ENCODE peak calls at places on chromosomes 12 and 14, in nine cellular contexts. One of them, this sample, is unnamed.

GRCh38 chr12:2306686-2307249 is 254.0 kb downstream of the CACNA1C start:
- DNase-seq in endothelial cell of umbilical vein: no peak
- DNase-seq in tibial nerve: no peak
- DNase-seq in effector memory CD4-positive, alpha-beta T cell: no peak
- DNase-seq in substantia nigra: no peak
- DNase-seq in ascending aorta: no peak
- DNase-seq in left ventricle myocardium inferior: no peak
- DNase-seq in body of pancreas: no peak
- DNase-seq in HepG2: no peak
- DNase-seq in this sample: no peak

GRCh38 chr14:30607156-30607780 is 14.9 kb upstream of the SCFD1 start:
- DNase-seq in endothelial cell of umbilical vein: no peak
- DNase-seq in tibial nerve: no peak
- DNase-seq in effector memory CD4-positive, alpha-beta T cell: no peak
- DNase-seq in substantia nigra: no peak
- DNase-seq in ascending aorta: no peak
- DNase-seq in left ventricle myocardium inferior: no peak
- DNase-seq in body of pancreas: no peak
- DNase-seq in HepG2: no peak
- DNase-seq in this sample: no peak

GRCh38 chr12:66929121-66929520 is 250.2 kb upstream of the GRIP1 start:
- DNase-seq in endothelial cell of umbilical vein: no peak
- DNase-seq in tibial nerve: no peak
- DNase-seq in effector memory CD4-positive, alpha-beta T cell: no peak
- DNase-seq in substantia nigra: no peak
- DNase-seq in ascending aorta: no peak
- DNase-seq in left ventricle myocardium inferior: no peak
- DNase-seq in body of pancreas: no peak
- DNase-seq in HepG2: no peak
- DNase-seq in this sample: no peak

GRCh38 chr12:2084553-2085296 is 31.9 kb downstream of the CACNA1C start:
- DNase-seq in endothelial cell of umbilical vein: no peak
- DNase-seq in tibial nerve: peak
- DNase-seq in effector memory CD4-positive, alpha-beta T cell: no peak
- DNase-seq in substantia nigra: no peak
- DNase-seq in ascending aorta: peak
- DNase-seq in left ventricle myocardium inferior: peak
- DNase-seq in body of pancreas: no peak
- DNase-seq in HepG2: no peak
- DNase-seq in this sample: no peak

GRCh38 chr12:3381059-3382047 is 109.7 kb upstream of the PRMT8 start:
- DNase-seq in endothelial cell of umbilical vein: no peak
- DNase-seq in tibial nerve: peak
- DNase-seq in effector memory CD4-positive, alpha-beta T cell: no peak
- DNase-seq in substantia nigra: no peak
- DNase-seq in ascending aorta: no peak
- DNase-seq in left ventricle myocardium inferior: no peak
- DNase-seq in body of pancreas: peak
- DNase-seq in HepG2: no peak
- DNase-seq in this sample: no peak

GRCh38 chr14:42994001-42994736 is 1387.5 kb downstream of the LRFN5 start:
- DNase-seq in endothelial cell of umbilical vein: no peak
- DNase-seq in tibial nerve: no peak
- DNase-seq in effector memory CD4-positive, alpha-beta T cell: no peak
- DNase-seq in substantia nigra: no peak
- DNase-seq in ascending aorta: no peak
- DNase-seq in left ventricle myocardium inferior: no peak
- DNase-seq in body of pancreas: no peak
- DNase-seq in HepG2: no peak
- DNase-seq in this sample: no peak

GRCh38 chr12:130414381-130414780 is 76.7 kb downstream of the PIWIL1 start:
- DNase-seq in endothelial cell of umbilical vein: no peak
- DNase-seq in tibial nerve: no peak
- DNase-seq in effector memory CD4-positive, alpha-beta T cell: no peak
- DNase-seq in substantia nigra: no peak
- DNase-seq in ascending aorta: no peak
- DNase-seq in left ventricle myocardium inferior: no peak
- DNase-seq in body of pancreas: no peak
- DNase-seq in HepG2: no peak
- DNase-seq in this sample: no peak

GRCh38 chr12:112182499-112182898 is 57.1 kb downstream of the TRAFD1 start:
- DNase-seq in endothelial cell of umbilical vein: no peak
- DNase-seq in tibial nerve: no peak
- DNase-seq in effector memory CD4-positive, alpha-beta T cell: no peak
- DNase-seq in substantia nigra: peak
- DNase-seq in ascending aorta: no peak
- DNase-seq in left ventricle myocardium inferior: no peak
- DNase-seq in body of pancreas: no peak
- DNase-seq in HepG2: no peak
- DNase-seq in this sample: peak

GRCh38 chr12:55657282-55657681 is 20.6 kb downstream of the OR10P1 start:
- DNase-seq in endothelial cell of umbilical vein: no peak
- DNase-seq in tibial nerve: no peak
- DNase-seq in effector memory CD4-positive, alpha-beta T cell: no peak
- DNase-seq in substantia nigra: no peak
- DNase-seq in ascending aorta: no peak
- DNase-seq in left ventricle myocardium inferior: no peak
- DNase-seq in body of pancreas: no peak
- DNase-seq in HepG2: no peak
- DNase-seq in this sample: no peak

GRCh38 chr12:55654506-55655224 is 18.0 kb downstream of the OR10P1 start:
- DNase-seq in endothelial cell of umbilical vein: no peak
- DNase-seq in tibial nerve: no peak
- DNase-seq in effector memory CD4-positive, alpha-beta T cell: no peak
- DNase-seq in substantia nigra: no peak
- DNase-seq in ascending aorta: no peak
- DNase-seq in left ventricle myocardium inferior: no peak
- DNase-seq in body of pancreas: no peak
- DNase-seq in HepG2: no peak
- DNase-seq in this sample: no peak

GRCh38 chr12:55659486-55660385 is 23.0 kb downstream of the OR10P1 start:
- DNase-seq in endothelial cell of umbilical vein: peak
- DNase-seq in tibial nerve: no peak
- DNase-seq in effector memory CD4-positive, alpha-beta T cell: no peak
- DNase-seq in substantia nigra: no peak
- DNase-seq in ascending aorta: no peak
- DNase-seq in left ventricle myocardium inferior: peak
- DNase-seq in body of pancreas: no peak
- DNase-seq in HepG2: peak
- DNase-seq in this sample: no peak

GRCh38 chr12:55658635-55659391 is 22.1 kb downstream of the OR10P1 start:
- DNase-seq in endothelial cell of umbilical vein: no peak
- DNase-seq in tibial nerve: no peak
- DNase-seq in effector memory CD4-positive, alpha-beta T cell: no peak
- DNase-seq in substantia nigra: no peak
- DNase-seq in ascending aorta: no peak
- DNase-seq in left ventricle myocardium inferior: no peak
- DNase-seq in body of pancreas: no peak
- DNase-seq in HepG2: no peak
- DNase-seq in this sample: no peak

GRCh38 chr12:55658212-55658611 is 21.5 kb downstream of the OR10P1 start:
- DNase-seq in endothelial cell of umbilical vein: no peak
- DNase-seq in tibial nerve: no peak
- DNase-seq in effector memory CD4-positive, alpha-beta T cell: no peak
- DNase-seq in substantia nigra: no peak
- DNase-seq in ascending aorta: no peak
- DNase-seq in left ventricle myocardium inferior: no peak
- DNase-seq in body of pancreas: no peak
- DNase-seq in HepG2: no peak
- DNase-seq in this sample: no peak
- H3K27ac ChIP-seq in endothelial cell of umbilical vein: no peak
- H3K27ac ChIP-seq in tibial nerve: peak
- H3K27ac ChIP-seq in effector memory CD4-positive, alpha-beta T cell: no peak
- H3K27ac ChIP-seq in substantia nigra: no peak
- H3K27ac ChIP-seq in ascending aorta: no peak
- H3K27ac ChIP-seq in left ventricle myocardium inferior: peak
- H3K27ac ChIP-seq in body of pancreas: no peak
- H3K27ac ChIP-seq in HepG2: no peak
- H3K27ac ChIP-seq in this sample: no peak

GRCh38 chr12:6638305-6638704 is 2.5 kb upstream of the LPAR5 start:
- DNase-seq in endothelial cell of umbilical vein: no peak
- DNase-seq in tibial nerve: no peak
- DNase-seq in effector memory CD4-positive, alpha-beta T cell: no peak
- DNase-seq in substantia nigra: no peak
- DNase-seq in ascending aorta: no peak
- DNase-seq in left ventricle myocardium inferior: no peak
- DNase-seq in body of pancreas: no peak
- DNase-seq in HepG2: no peak
- DNase-seq in this sample: no peak

GRCh38 chr12:6635375-6635855 is 344 bp downstream of the LPAR5 start:
- DNase-seq in endothelial cell of umbilical vein: no peak
- DNase-seq in tibial nerve: no peak
- DNase-seq in effector memory CD4-positive, alpha-beta T cell: no peak
- DNase-seq in substantia nigra: no peak
- DNase-seq in ascending aorta: no peak
- DNase-seq in left ventricle myocardium inferior: no peak
- DNase-seq in body of pancreas: no peak
- DNase-seq in HepG2: no peak
- DNase-seq in this sample: no peak

GRCh38 chr12:6639151-6639773 is 3.5 kb upstream of the LPAR5 start:
- DNase-seq in endothelial cell of umbilical vein: peak
- DNase-seq in tibial nerve: no peak
- DNase-seq in effector memory CD4-positive, alpha-beta T cell: no peak
- DNase-seq in substantia nigra: no peak
- DNase-seq in ascending aorta: no peak
- DNase-seq in left ventricle myocardium inferior: no peak
- DNase-seq in body of pancreas: no peak
- DNase-seq in HepG2: no peak
- DNase-seq in this sample: no peak

GRCh38 chr12:6632026-6632978 is 3.5 kb downstream of the LPAR5 start:
- DNase-seq in endothelial cell of umbilical vein: no peak
- DNase-seq in tibial nerve: no peak
- DNase-seq in effector memory CD4-positive, alpha-beta T cell: peak
- DNase-seq in substantia nigra: no peak
- DNase-seq in ascending aorta: no peak
- DNase-seq in left ventricle myocardium inferior: no peak
- DNase-seq in body of pancreas: no peak
- DNase-seq in HepG2: no peak
- DNase-seq in this sample: peak

DNA sequence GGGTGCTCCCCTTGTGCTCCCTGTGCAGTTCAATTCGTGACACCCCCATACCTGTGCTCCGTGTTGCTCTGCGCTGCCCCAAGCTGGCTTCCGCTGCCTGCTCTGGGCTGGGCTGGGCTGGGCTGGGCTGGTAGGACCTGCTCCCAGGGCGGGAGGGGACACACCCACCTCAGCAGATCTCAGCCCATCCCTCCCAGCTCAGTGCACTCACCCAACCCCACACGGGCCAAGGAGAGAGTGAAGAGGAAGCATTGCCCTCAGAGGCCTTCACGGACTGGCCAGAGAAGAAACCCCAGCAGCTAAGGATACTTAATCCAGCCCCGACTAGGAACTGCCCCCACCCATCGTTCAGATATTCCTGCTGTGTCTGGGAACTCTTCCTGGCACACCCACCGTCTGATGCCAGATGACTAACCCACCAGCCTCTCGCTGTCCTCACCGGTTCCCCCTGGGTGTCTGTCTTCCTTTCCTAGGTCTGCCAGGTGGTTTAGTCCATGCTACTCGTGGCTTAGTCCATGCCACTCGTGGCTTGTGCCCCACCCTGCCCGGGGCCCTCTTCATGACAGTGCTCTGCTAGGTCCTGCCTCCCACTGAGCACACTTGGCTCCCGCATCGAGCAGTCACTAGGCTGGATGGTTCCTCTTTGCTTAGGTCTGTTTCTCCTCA is at the start of gene LPAR5:
- DNase-seq in endothelial cell of umbilical vein: no peak
- DNase-seq in tibial nerve: peak
- DNase-seq in effector memory CD4-positive, alpha-beta T cell: no peak
- DNase-seq in substantia nigra: no peak
- DNase-seq in ascending aorta: no peak
- DNase-seq in left ventricle myocardium inferior: no peak
- DNase-seq in body of pancreas: no peak
- DNase-seq in HepG2: no peak
- DNase-seq in this sample: no peak
- H3K27ac ChIP-seq in endothelial cell of umbilical vein: no peak
- H3K27ac ChIP-seq in tibial nerve: peak
- H3K27ac ChIP-seq in effector memory CD4-positive, alpha-beta T cell: peak
- H3K27ac ChIP-seq in substantia nigra: peak
- H3K27ac ChIP-seq in ascending aorta: peak
- H3K27ac ChIP-seq in left ventricle myocardium inferior: peak
- H3K27ac ChIP-seq in body of pancreas: peak
- H3K27ac ChIP-seq in HepG2: no peak
- H3K27ac ChIP-seq in this sample: peak

GRCh38 chr12:75890660-75891059 is 140.9 kb downstream of the PHLDA1 start:
- DNase-seq in endothelial cell of umbilical vein: no peak
- DNase-seq in tibial nerve: no peak
- DNase-seq in effector memory CD4-positive, alpha-beta T cell: no peak
- DNase-seq in substantia nigra: no peak
- DNase-seq in ascending aorta: no peak
- DNase-seq in left ventricle myocardium inferior: no peak
- DNase-seq in body of pancreas: no peak
- DNase-seq in HepG2: no peak
- DNase-seq in this sample: no peak

GRCh38 chr12:75888398-75888797 is 143.2 kb downstream of the PHLDA1 start:
- DNase-seq in endothelial cell of umbilical vein: no peak
- DNase-seq in tibial nerve: no peak
- DNase-seq in effector memory CD4-positive, alpha-beta T cell: no peak
- DNase-seq in substantia nigra: no peak
- DNase-seq in ascending aorta: no peak
- DNase-seq in left ventricle myocardium inferior: no peak
- DNase-seq in body of pancreas: no peak
- DNase-seq in HepG2: no peak
- DNase-seq in this sample: no peak

GRCh38 chr12:75890141-75890540 is 141.4 kb downstream of the PHLDA1 start:
- DNase-seq in endothelial cell of umbilical vein: no peak
- DNase-seq in tibial nerve: no peak
- DNase-seq in effector memory CD4-positive, alpha-beta T cell: no peak
- DNase-seq in substantia nigra: no peak
- DNase-seq in ascending aorta: no peak
- DNase-seq in left ventricle myocardium inferior: no peak
- DNase-seq in body of pancreas: no peak
- DNase-seq in HepG2: no peak
- DNase-seq in this sample: no peak

GRCh38 chr12:75887979-75888378 is 143.6 kb downstream of the PHLDA1 start:
- DNase-seq in endothelial cell of umbilical vein: no peak
- DNase-seq in tibial nerve: no peak
- DNase-seq in effector memory CD4-positive, alpha-beta T cell: no peak
- DNase-seq in substantia nigra: no peak
- DNase-seq in ascending aorta: no peak
- DNase-seq in left ventricle myocardium inferior: no peak
- DNase-seq in body of pancreas: no peak
- DNase-seq in HepG2: no peak
- DNase-seq in this sample: no peak

GRCh38 chr12:75889214-75889613 is 142.4 kb downstream of the PHLDA1 start:
- DNase-seq in endothelial cell of umbilical vein: no peak
- DNase-seq in tibial nerve: no peak
- DNase-seq in effector memory CD4-positive, alpha-beta T cell: no peak
- DNase-seq in substantia nigra: peak
- DNase-seq in ascending aorta: no peak
- DNase-seq in left ventricle myocardium inferior: no peak
- DNase-seq in body of pancreas: no peak
- DNase-seq in HepG2: no peak
- DNase-seq in this sample: no peak
- H3K27ac ChIP-seq in endothelial cell of umbilical vein: no peak
- H3K27ac ChIP-seq in tibial nerve: peak
- H3K27ac ChIP-seq in effector memory CD4-positive, alpha-beta T cell: no peak
- H3K27ac ChIP-seq in substantia nigra: peak
- H3K27ac ChIP-seq in ascending aorta: no peak
- H3K27ac ChIP-seq in left ventricle myocardium inferior: no peak
- H3K27ac ChIP-seq in body of pancreas: no peak
- H3K27ac ChIP-seq in HepG2: no peak
- H3K27ac ChIP-seq in this sample: peak

DNA sequence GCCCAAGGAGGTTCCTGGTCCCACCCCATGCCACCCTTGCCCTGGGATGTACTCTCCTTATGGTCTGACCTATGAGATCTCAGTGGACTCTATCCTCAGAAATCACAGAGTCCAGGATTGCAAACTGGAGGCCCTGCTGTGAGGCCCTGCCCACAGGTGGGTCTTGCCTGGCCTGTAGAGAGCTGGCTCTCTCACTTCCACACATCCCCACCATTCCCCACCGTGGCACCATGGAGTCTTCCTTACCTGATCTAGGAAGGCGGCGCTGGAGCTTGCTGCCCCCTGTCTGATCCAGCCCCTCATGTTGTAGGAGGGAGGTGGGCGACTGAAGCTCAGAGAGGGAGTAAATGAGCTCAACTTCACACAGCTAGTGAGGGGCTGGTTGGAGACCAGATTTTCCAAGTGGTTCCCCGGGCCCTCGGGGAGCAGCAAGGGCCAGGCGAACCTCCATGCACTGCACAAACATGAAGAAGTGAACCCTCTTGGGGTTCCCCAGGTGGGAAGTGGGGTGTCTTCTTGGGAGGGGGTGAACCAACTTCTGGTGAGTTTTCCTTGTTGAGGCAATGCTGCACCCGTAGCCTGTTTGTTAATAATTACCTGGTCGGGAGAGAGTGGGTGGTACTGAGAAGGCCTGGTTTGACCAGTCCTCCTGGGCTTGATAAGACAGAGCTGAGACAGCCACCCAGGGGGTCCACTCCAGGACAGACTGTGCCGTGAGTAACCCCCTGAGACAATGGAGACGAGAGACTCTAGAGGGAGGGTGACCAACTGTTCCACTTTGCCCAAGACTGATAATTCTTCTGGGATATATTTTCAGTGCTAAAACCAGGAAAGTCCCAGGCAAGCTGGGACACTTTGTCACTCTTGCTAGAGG is at the start of gene SERPINA4:
- DNase-seq in endothelial cell of umbilical vein: no peak
- DNase-seq in tibial nerve: no peak
- DNase-seq in effector memory CD4-positive, alpha-beta T cell: no peak
- DNase-seq in substantia nigra: no peak
- DNase-seq in ascending aorta: no peak
- DNase-seq in left ventricle myocardium inferior: no peak
- DNase-seq in body of pancreas: peak
- DNase-seq in HepG2: peak
- DNase-seq in this sample: no peak
- H3K27ac ChIP-seq in endothelial cell of umbilical vein: no peak
- H3K27ac ChIP-seq in tibial nerve: no peak
- H3K27ac ChIP-seq in effector memory CD4-positive, alpha-beta T cell: no peak
- H3K27ac ChIP-seq in substantia nigra: no peak
- H3K27ac ChIP-seq in ascending aorta: no peak
- H3K27ac ChIP-seq in left ventricle myocardium inferior: no peak
- H3K27ac ChIP-seq in body of pancreas: peak
- H3K27ac ChIP-seq in HepG2: peak
- H3K27ac ChIP-seq in this sample: no peak

This sample was measured in caudate nucleus.